ENCODE peak calls at places on chromosomes 16 and 17, in ten cellular contexts. B is CD8-positive, alpha-beta T cell; W is foreskin fibroblast; D is tibial artery; F is cardiac fibroblast; I is neural progenitor cell; S is AG04450; T is HFF-Myc; H is GM12865; G is K562. O is an unnamed sample.

GRCh38 chr17:2067559-2067958 is 12.7 kb downstream of the HIC1 start:
- DNase-seq in B (no peak), W (peak; percentile 60), D (no peak), F (peak; percentile 82), I (no peak), S (no peak), T (peak; percentile 89), H (no peak), G (no peak), O (no peak)

GRCh38 chr17:82830249-82830661 is 9.6 kb downstream of the ZNF750 start:
- DNase-seq in B (no peak), W (no peak), D (no peak), F (peak; percentile 61), I (no peak), S (no peak), T (no peak), H (no peak), G (no peak), O (no peak)

GRCh38 chr17:44920565-44920940 is 5.3 kb upstream of the GFAP start:
- DNase-seq in B (no peak), W (no peak), D (peak; percentile 48), F (no peak), I (no peak), S (no peak), T (no peak), H (peak; percentile 49), G (no peak), O (no peak)

GRCh38 chr16:71337631-71338030 is 20.9 kb upstream of the CALB2 start:
- DNase-seq in B (no peak), W (no peak), D (no peak), F (no peak), I (no peak), S (no peak), T (no peak), H (no peak), G (no peak), O (no peak)

GRCh38 chr17:82098939-82099765 is 1.1 kb upstream of the FASN start:
- DNase-seq in B (no peak), W (no peak), D (no peak), F (no peak), I (peak; percentile 56), S (no peak), T (no peak), H (peak; percentile 58), G (peak; percentile 90), O (no peak)

GRCh38 chr17:30549864-30550511 is 72.8 kb downstream of the GOSR1 start:
- DNase-seq in B (no peak), W (no peak), D (peak; percentile 33), F (no peak), I (no peak), S (no peak), T (no peak), H (no peak), G (no peak), O (no peak)

GRCh38 chr16:81752225-81752875 is 26.7 kb upstream of the PLCG2 start:
- DNase-seq in B (no peak), W (peak; percentile 11), D (peak; percentile 79), F (peak; percentile 18), I (no peak), S (no peak), T (no peak), H (peak; percentile 93), G (peak; percentile 64), O (no peak)

GRCh38 chr17:73302189-73302588 is 9.6 kb downstream of the CDC42EP4 start:
- DNase-seq in B (no peak), W (peak; percentile 54), D (no peak), F (no peak), I (no peak), S (no peak), T (no peak), H (no peak), G (no peak), O (no peak)

GRCh38 chr17:31388770-31389672 is 2.5 kb upstream of the RAB11FIP4 start:
- DNase-seq in B (no peak), W (peak; percentile 45), D (peak; percentile 54), F (no peak), I (peak; percentile 70), S (no peak), T (no peak), H (peak; percentile 33), G (peak; percentile 70), O (no peak)

GRCh38 chr17:77375917-77376651 is 235.3 kb downstream of the SEC14L1 start:
- DNase-seq in B (peak; percentile 34), W (peak; percentile 97), D (peak; percentile 73), F (peak; percentile 61), I (peak; percentile 42), S (peak; percentile 65), T (no peak), H (no peak), G (no peak), O (no peak)

GRCh38 chr16:19765860-19766553 is 47.9 kb downstream of the IQCK start:
- DNase-seq in B (no peak), W (no peak), D (peak; percentile 76), F (no peak), I (no peak), S (no peak), T (no peak), H (no peak), G (no peak), O (no peak)

GRCh38 chr17:76307966-76308338 is at the start of gene QRICH2:
- DNase-seq in B (no peak), W (no peak), D (no peak), F (no peak), I (no peak), S (no peak), T (no peak), H (no peak), G (no peak), O (no peak)

GRCh38 chr16:2785101-2785991 is 2.0 kb downstream of the PRSS33 start:
- DNase-seq in B (no peak), W (no peak), D (no peak), F (no peak), I (no peak), S (no peak), T (no peak), H (no peak), G (peak; percentile 62), O (no peak)

GRCh38 chr16:65323655-65324237 is 201.9 kb upstream of the CDH11 start:
- DNase-seq in B (no peak), W (no peak), D (no peak), F (no peak), I (no peak), S (no peak), T (no peak), H (no peak), G (no peak), O (no peak)

GRCh38 chr16:23979426-23979825 is 143.6 kb downstream of the PRKCB start:
- DNase-seq in B (no peak), W (no peak), D (no peak), F (no peak), I (no peak), S (no peak), T (no peak), H (no peak), G (no peak), O (no peak)

GRCh38 chr16:23986455-23986854 is 150.7 kb downstream of the PRKCB start:
- DNase-seq in B (no peak), W (no peak), D (no peak), F (no peak), I (no peak), S (no peak), T (no peak), H (no peak), G (no peak), O (no peak)

GRCh38 chr16:23979982-23980381 is 144.2 kb downstream of the PRKCB start:
- DNase-seq in B (no peak), W (no peak), D (no peak), F (no peak), I (no peak), S (no peak), T (no peak), H (no peak), G (no peak), O (no peak)

GRCh38 chr16:23976091-23977001 is 140.6 kb downstream of the PRKCB start:
- DNase-seq in B (no peak), W (no peak), D (no peak), F (no peak), I (no peak), S (no peak), T (no peak), H (peak; percentile 28), G (no peak), O (no peak)

GRCh38 chr16:23981429-23982399 is 145.9 kb downstream of the PRKCB start:
- DNase-seq in B (no peak), W (no peak), D (no peak), F (no peak), I (no peak), S (no peak), T (no peak), H (no peak), G (no peak), O (no peak)
- H3K4me3 ChIP-seq in B (no peak overlapping the region), W (no peak overlapping the region), D (no peak overlapping the region), F (no peak overlapping the region), I (no peak overlapping the region), S (no peak overlapping the region), T (no peak overlapping the region), H (no peak overlapping the region), G (no peak overlapping the region), O (no peak overlapping the region)

GRCh38 chr17:62865586-62865985 is 57.5 kb upstream of the MARCHF10 start:
- DNase-seq in B (no peak), W (no peak), D (no peak), F (no peak), I (no peak), S (no peak), T (no peak), H (no peak), G (no peak), O (no peak)
- TF ChIP-seq CTCF in B (no peak), W (no peak), D (no peak), F (no peak), I (no peak), S (no peak), T (no peak), H (no peak), G (no peak), O (no peak)

DNA sequence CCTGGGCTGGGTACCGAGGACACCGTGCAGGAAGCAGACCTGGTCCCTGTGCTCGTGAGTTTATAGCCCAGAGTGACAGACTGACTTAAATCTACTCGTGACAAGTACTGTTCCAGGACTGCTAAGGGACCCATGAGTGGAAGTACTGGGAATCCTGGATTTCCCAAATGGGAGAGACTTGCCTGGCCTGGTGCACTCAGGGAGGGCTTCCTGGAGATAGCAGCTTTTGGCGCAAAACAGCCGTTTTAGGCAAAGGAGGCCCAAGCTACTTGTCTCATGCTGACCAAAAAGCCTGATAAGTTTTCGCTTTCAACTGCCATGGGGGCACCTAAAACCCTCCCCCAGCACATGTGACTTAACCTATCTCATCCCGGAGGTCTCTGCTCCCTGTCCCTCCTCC is 51.4 kb downstream of the ATP2C2 start:
- DNase-seq in B (no peak), W (no peak), D (no peak), F (no peak), I (no peak), S (no peak), T (no peak), H (no peak), G (no peak), O (no peak)
- H3K4me3 ChIP-seq in B (no peak overlapping the region), W (no peak overlapping the region), D (no peak overlapping the region), F (no peak overlapping the region), I (no peak overlapping the region), S (no peak overlapping the region), T (no peak overlapping the region), H (no peak overlapping the region), G (no peak overlapping the region), O (no peak overlapping the region)

DNA sequence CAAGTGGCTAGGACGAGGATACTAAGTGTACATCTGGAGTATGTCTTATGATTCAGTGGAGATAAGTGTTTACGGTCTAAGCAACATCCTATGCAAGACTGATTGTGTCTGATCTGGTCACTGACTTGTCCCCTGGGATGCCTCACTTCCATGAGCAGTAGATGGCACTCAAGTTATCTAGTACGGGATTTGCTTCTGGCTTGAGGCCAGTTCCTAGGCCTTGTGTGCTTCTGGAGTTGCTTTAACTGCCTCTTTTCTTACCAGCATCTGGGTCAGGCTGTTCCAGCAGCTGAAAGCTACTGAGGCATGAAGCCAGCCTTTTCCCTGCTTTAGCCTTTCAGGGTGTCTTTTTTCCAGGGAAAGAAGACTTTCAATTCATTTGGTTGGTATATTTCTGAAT is 23.0 kb downstream of the SUPT6H start:
- DNase-seq in B (no peak), W (peak; percentile 57), D (no peak), F (peak; percentile 27), I (no peak), S (no peak), T (peak; percentile 33), H (no peak), G (no peak), O (no peak)
- TF ChIP-seq CTCF in B (no peak), W (no peak), D (no peak), F (no peak), I (peak; percentile 5), S (peak; percentile 9), T (no peak), H (no peak), G (peak; percentile 15), O (no peak)

O was measured in AG09309.